ENCODE peak calls at places on chromosomes 12 and 14, in nine cellular contexts. N is fibroblast of lung; I is epithelial cell of esophagus; J is neural progenitor cell; S is cardiac fibroblast; M is A549; G is HCT116; D is uterus; W is CD8-positive, alpha-beta T cell. V is an unnamed sample.

GRCh38 chr12:78530065-78530765 is 334.4 kb upstream of the SYT1 start:
- DNase-seq in N (peak), I (peak), J (peak), S (peak), M (peak), G (no peak), D (no peak), W (no peak), V (peak)

GRCh38 chr12:52221912-52222457 is 11.1 kb upstream of the KRT7 start:
- DNase-seq in N (peak), I (peak), J (peak), S (peak), M (peak), G (peak), D (no peak), W (peak), V (no peak)

GRCh38 chr12:113174461-113175384 is 10.6 kb downstream of the DDX54 start:
- DNase-seq in N (peak), I (peak), J (peak), S (peak), M (peak), G (no peak), D (peak), W (peak), V (no peak)

GRCh38 chr14:96508900-96509299 is 6.7 kb downstream of the PAPOLA start:
- DNase-seq in N (no peak), I (no peak), J (no peak), S (no peak), M (peak), G (no peak), D (no peak), W (no peak), V (no peak)

GRCh38 chr12:664075-664778 is 982 bp upstream of the NINJ2 start:
- DNase-seq in N (no peak), I (no peak), J (no peak), S (no peak), M (no peak), G (no peak), D (no peak), W (no peak), V (no peak)

GRCh38 chr14:88613552-88614010 is 50.7 kb downstream of the ZC3H14 start:
- DNase-seq in N (peak), I (peak), J (no peak), S (peak), M (no peak), G (no peak), D (no peak), W (no peak), V (peak)

GRCh38 chr12:51631591-51631990 is 40.6 kb downstream of the SCN8A start:
- DNase-seq in N (peak), I (peak), J (no peak), S (peak), M (peak), G (peak), D (no peak), W (no peak), V (peak)

GRCh38 chr12:132482771-132483170 is 7.2 kb upstream of the FBRSL1 start:
- DNase-seq in N (no peak), I (no peak), J (no peak), S (no peak), M (no peak), G (no peak), D (no peak), W (no peak), V (no peak)

GRCh38 chr12:42486407-42486806 is 103.1 kb downstream of the PRICKLE1 start:
- DNase-seq in N (no peak), I (no peak), J (peak), S (no peak), M (no peak), G (no peak), D (no peak), W (no peak), V (no peak)

GRCh38 chr12:28294300-28294699 is 104.0 kb downstream of the CCDC91 start:
- DNase-seq in N (no peak), I (no peak), J (no peak), S (no peak), M (no peak), G (no peak), D (no peak), W (no peak), V (no peak)

GRCh38 chr14:91138511-91139359 is 24.9 kb downstream of the DGLUCY start:
- DNase-seq in N (no peak), I (peak), J (peak), S (peak), M (peak), G (no peak), D (no peak), W (peak), V (no peak)

GRCh38 chr12:53325539-53326061 is 4.2 kb upstream of the AAAS start:
- DNase-seq in N (no peak), I (no peak), J (peak), S (no peak), M (peak), G (no peak), D (peak), W (no peak), V (no peak)

GRCh38 chr14:95464524-95464923 is 51.9 kb downstream of the SYNE3 start:
- DNase-seq in N (no peak), I (no peak), J (no peak), S (no peak), M (no peak), G (no peak), D (no peak), W (no peak), V (no peak)

GRCh38 chr12:123900898-123901376 is 71.7 kb downstream of the CCDC92 start:
- DNase-seq in N (peak), I (peak), J (peak), S (no peak), M (no peak), G (no peak), D (no peak), W (no peak), V (no peak)

GRCh38 chr12:131250951-131251315 is 297.2 kb downstream of the ADGRD1 start:
- DNase-seq in N (no peak), I (no peak), J (no peak), S (no peak), M (no peak), G (no peak), D (no peak), W (no peak), V (no peak)

GRCh38 chr14:27184371-27184901 is 586.6 kb upstream of the NOVA1 start:
- DNase-seq in N (peak), I (peak), J (no peak), S (no peak), M (no peak), G (no peak), D (no peak), W (no peak), V (no peak)

GRCh38 chr12:13106666-13107065 is 3.2 kb upstream of the GSG1 start:
- DNase-seq in N (no peak), I (peak), J (no peak), S (no peak), M (no peak), G (no peak), D (no peak), W (no peak), V (no peak)

GRCh38 chr12:31897791-31898503 is 61.3 kb upstream of the RESF1 start:
- DNase-seq in N (peak), I (peak), J (peak), S (peak), M (peak), G (peak), D (no peak), W (no peak), V (peak)

GRCh38 chr12:57726151-57726883 is 12.2 kb downstream of the AGAP2 start:
- DNase-seq in N (peak), I (peak), J (peak), S (peak), M (peak), G (peak), D (peak), W (no peak), V (no peak)

GRCh38 chr12:91985002-91985767 is 160.5 kb downstream of the BTG1 start:
- DNase-seq in N (peak), I (no peak), J (no peak), S (no peak), M (no peak), G (no peak), D (no peak), W (no peak), V (no peak)

GRCh38 chr12:139585-139984 is 73.0 kb downstream of the IQSEC3 start:
- DNase-seq in N (no peak), I (no peak), J (peak), S (peak), M (no peak), G (no peak), D (no peak), W (no peak), V (peak)

GRCh38 chr12:27303139-27304111 is 29.2 kb upstream of the BMAL2 start:
- DNase-seq in N (no peak), I (no peak), J (no peak), S (no peak), M (peak), G (no peak), D (no peak), W (no peak), V (no peak)

GRCh38 chr14:89000007-89000942 is 175.8 kb downstream of the TTC8 start:
- DNase-seq in N (peak), I (peak), J (peak), S (peak), M (peak), G (peak), D (no peak), W (no peak), V (peak)

GRCh38 chr12:68403296-68403695 is 71.1 kb upstream of the MDM1 start:
- DNase-seq in N (peak), I (peak), J (no peak), S (no peak), M (no peak), G (no peak), D (no peak), W (no peak), V (no peak)

GRCh38 chr12:129622566-129622965 is 281.3 kb downstream of the TMEM132D start:
- DNase-seq in N (no peak), I (no peak), J (no peak), S (no peak), M (no peak), G (no peak), D (no peak), W (no peak), V (no peak)

GRCh38 chr14:74505831-74506230 is 12.3 kb downstream of the ISCA2 start:
- DNase-seq in N (no peak), I (no peak), J (no peak), S (no peak), M (no peak), G (no peak), D (no peak), W (no peak), V (no peak)

GRCh38 chr12:96471368-96472040 is 17.9 kb upstream of the CFAP54 start:
- DNase-seq in N (peak), I (peak), J (no peak), S (peak), M (no peak), G (no peak), D (no peak), W (no peak), V (no peak)

GRCh38 chr12:39240144-39240486 is 202.8 kb downstream of the KIF21A start:
- DNase-seq in N (no peak), I (no peak), J (no peak), S (no peak), M (no peak), G (no peak), D (no peak), W (no peak), V (no peak)

GRCh38 chr14:33026850-33027420 is 88.3 kb downstream of the NPAS3 start:
- DNase-seq in N (peak), I (no peak), J (no peak), S (peak), M (no peak), G (no peak), D (peak), W (no peak), V (peak)

GRCh38 chr12:22415342-22416309 is 81.1 kb upstream of the ST8SIA1 start:
- DNase-seq in N (peak), I (peak), J (no peak), S (peak), M (peak), G (no peak), D (no peak), W (no peak), V (peak)

GRCh38 chr12:101680647-101681046 is 16.8 kb upstream of the CHPT1 start:
- DNase-seq in N (no peak), I (no peak), J (no peak), S (no peak), M (no peak), G (no peak), D (no peak), W (no peak), V (no peak)

GRCh38 chr12:45246202-45246601 is 30.3 kb downstream of the ANO6 start:
- DNase-seq in N (no peak), I (no peak), J (no peak), S (no peak), M (no peak), G (no peak), D (no peak), W (no peak), V (no peak)

GRCh38 chr14:91366749-91367148 is 50.9 kb downstream of the CCDC88C start:
- DNase-seq in N (no peak), I (no peak), J (no peak), S (no peak), M (no peak), G (no peak), D (no peak), W (no peak), V (no peak)

GRCh38 chr12:68495666-68496065 is 115.0 kb upstream of the RAP1B start:
- DNase-seq in N (peak), I (no peak), J (no peak), S (peak), M (no peak), G (no peak), D (no peak), W (no peak), V (peak)

GRCh38 chr12:81128930-81129554 is 51.2 kb downstream of the ACSS3 start:
- DNase-seq in N (peak), I (peak), J (peak), S (peak), M (peak), G (peak), D (no peak), W (no peak), V (no peak)

GRCh38 chr12:101826766-101827368 is 3.9 kb downstream of the GNPTAB start:
- DNase-seq in N (no peak), I (no peak), J (no peak), S (no peak), M (no peak), G (no peak), D (no peak), W (no peak), V (no peak)

GRCh38 chr12:3761116-3761770 is 8.3 kb upstream of the CRACR2A start:
- DNase-seq in N (no peak), I (no peak), J (no peak), S (peak), M (no peak), G (no peak), D (no peak), W (no peak), V (peak)

GRCh38 chr14:32941668-32942065 is 3.0 kb downstream of the NPAS3 start:
- DNase-seq in N (no peak), I (no peak), J (no peak), S (no peak), M (no peak), G (no peak), D (no peak), W (no peak), V (no peak)

GRCh38 chr14:36979863-36980262 is 192.5 kb downstream of the SLC25A21 start:
- DNase-seq in N (no peak), I (no peak), J (no peak), S (no peak), M (no peak), G (no peak), D (no peak), W (no peak), V (no peak)
- TF ChIP-seq CTCF in N (no peak), I (no peak), J (no peak), S (no peak), M (no peak), G (no peak), D (no peak), W (no peak), V (no peak)

GRCh38 chr12:5078423-5078822 is 34.7 kb downstream of the KCNA5 start:
- DNase-seq in N (peak), I (no peak), J (no peak), S (no peak), M (no peak), G (no peak), D (no peak), W (no peak), V (no peak)

GRCh38 chr12:5083955-5084849 is 40.5 kb downstream of the KCNA5 start:
- DNase-seq in N (peak), I (peak), J (peak), S (peak), M (peak), G (peak), D (no peak), W (no peak), V (peak)

GRCh38 chr12:5085896-5086295 is 42.2 kb downstream of the KCNA5 start:
- DNase-seq in N (peak), I (no peak), J (no peak), S (peak), M (peak), G (no peak), D (no peak), W (no peak), V (peak)

GRCh38 chr12:5076761-5077160 is 33.1 kb downstream of the KCNA5 start:
- DNase-seq in N (no peak), I (no peak), J (no peak), S (no peak), M (no peak), G (no peak), D (no peak), W (no peak), V (no peak)

GRCh38 chr12:5081016-5081415 is 37.3 kb downstream of the KCNA5 start:
- DNase-seq in N (no peak), I (no peak), J (peak), S (no peak), M (no peak), G (no peak), D (no peak), W (no peak), V (no peak)
- H3K4me3 ChIP-seq in N (no peak), I (no peak), J (no peak), S (no peak), M (no peak), G (no peak), D (no peak), W (no peak), V (no peak)

GRCh38 chr14:100663528-100664052 is 63.1 kb upstream of the DLK1 start:
- DNase-seq in N (no peak), I (no peak), J (no peak), S (no peak), M (no peak), G (no peak), D (no peak), W (no peak), V (no peak)
- TF ChIP-seq CTCF in N (no peak), I (no peak), J (no peak), S (no peak), M (peak), G (no peak), D (no peak), W (no peak), V (no peak)

DNA sequence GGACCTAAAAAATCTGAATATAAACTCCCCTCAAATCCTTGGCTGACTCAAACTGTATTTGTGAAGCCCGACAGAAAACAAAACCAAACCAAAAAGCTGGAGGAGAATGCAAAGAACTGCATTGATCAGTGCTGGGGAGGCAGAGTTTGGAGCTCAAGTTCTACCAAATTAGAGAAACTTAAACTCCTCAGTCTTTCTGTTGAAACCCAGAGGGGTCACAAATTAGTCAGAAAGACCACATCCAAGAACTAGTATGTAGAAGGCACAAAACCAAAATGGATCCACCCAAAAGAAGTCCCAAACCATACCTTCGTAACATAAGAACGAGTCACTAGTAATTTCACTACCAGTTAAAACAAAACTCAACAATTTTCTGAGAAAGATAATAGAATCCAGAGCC is 15.3 kb upstream of the PRKAB1 start:
- DNase-seq in N (no peak), I (no peak), J (no peak), S (no peak), M (no peak), G (no peak), D (no peak), W (no peak), V (no peak)
- H3K4me3 ChIP-seq in N (no peak), I (no peak), J (no peak), S (no peak), M (no peak), G (no peak), D (no peak), W (no peak), V (no peak)

GRCh38 chr14:31745741-31746140 is 184.5 kb downstream of the NUBPL start:
- DNase-seq in N (no peak), I (no peak), J (no peak), S (no peak), M (peak), G (no peak), D (no peak), W (no peak), V (no peak)
- TF ChIP-seq CTCF in N (no peak), I (no peak), J (no peak), S (no peak), M (no peak), G (peak), D (no peak), W (no peak), V (no peak)

GRCh38 chr12:89019439-89020120 is 332.7 kb downstream of the DUSP6 start:
- DNase-seq in N (peak), I (peak), J (peak), S (peak), M (peak), G (peak), D (peak), W (peak), V (peak)
- H3K4me3 ChIP-seq in N (peak), I (peak), J (no peak), S (peak), M (peak), G (peak), D (no peak), W (no peak), V (peak)

V was measured in retinal pigment epithelial cell.